ENCODE peak calls at places on chromosomes 12 and 14, in six cellular contexts. C, X, W, O, T and F are unnamed samples.

GRCh38 chr14:105496831-105497591 is 6.0 kb downstream of the TEDC1 start:
- DNase-seq in C (no peak), X (no peak), O (no peak), W (no peak), T (no peak), F (no peak)

GRCh38 chr14:31898835-31899528 is 178.1 kb upstream of the ARHGAP5 start:
- DNase-seq in T (no peak), C (no peak), O (no peak), W (no peak), X (no peak), F (no peak)

GRCh38 chr14:105087308-105087962 is 22.2 kb upstream of the GPR132 start:
- DNase-seq in C (peak), O (no peak), W (peak), T (peak), X (no peak), F (no peak)

GRCh38 chr14:91814317-91814716 is 53.0 kb downstream of the TC2N start:
- DNase-seq in W (no peak), C (no peak), O (no peak), T (no peak), X (no peak), F (no peak)

GRCh38 chr14:44791730-44792129 is 170.0 kb downstream of the KLHL28 start:
- DNase-seq in T (no peak), W (no peak), X (no peak), O (no peak), C (no peak), F (no peak)

GRCh38 chr12:79766705-79767464 is 76.1 kb upstream of the PAWR start:
- DNase-seq in O (no peak), C (peak), W (no peak), X (no peak), T (no peak), F (no peak)

GRCh38 chr14:52355016-52355430 is 40.9 kb downstream of the PTGER2 start:
- DNase-seq in W (no peak), C (peak), T (no peak), O (no peak), X (no peak), F (peak)

GRCh38 chr12:103880299-103881142 is 39.5 kb upstream of the NT5DC3 start:
- DNase-seq in W (no peak), C (no peak), O (no peak), X (no peak), T (peak), F (no peak)

GRCh38 chr14:102209224-102209966 is 69.7 kb downstream of the WDR20 start:
- DNase-seq in X (no peak), W (no peak), O (no peak), C (no peak), T (no peak), F (no peak)

GRCh38 chr14:44914849-44915248 is 46.9 kb downstream of the KLHL28 start:
- DNase-seq in X (no peak), C (no peak), O (no peak), W (no peak), T (no peak), F (no peak)

DNA sequence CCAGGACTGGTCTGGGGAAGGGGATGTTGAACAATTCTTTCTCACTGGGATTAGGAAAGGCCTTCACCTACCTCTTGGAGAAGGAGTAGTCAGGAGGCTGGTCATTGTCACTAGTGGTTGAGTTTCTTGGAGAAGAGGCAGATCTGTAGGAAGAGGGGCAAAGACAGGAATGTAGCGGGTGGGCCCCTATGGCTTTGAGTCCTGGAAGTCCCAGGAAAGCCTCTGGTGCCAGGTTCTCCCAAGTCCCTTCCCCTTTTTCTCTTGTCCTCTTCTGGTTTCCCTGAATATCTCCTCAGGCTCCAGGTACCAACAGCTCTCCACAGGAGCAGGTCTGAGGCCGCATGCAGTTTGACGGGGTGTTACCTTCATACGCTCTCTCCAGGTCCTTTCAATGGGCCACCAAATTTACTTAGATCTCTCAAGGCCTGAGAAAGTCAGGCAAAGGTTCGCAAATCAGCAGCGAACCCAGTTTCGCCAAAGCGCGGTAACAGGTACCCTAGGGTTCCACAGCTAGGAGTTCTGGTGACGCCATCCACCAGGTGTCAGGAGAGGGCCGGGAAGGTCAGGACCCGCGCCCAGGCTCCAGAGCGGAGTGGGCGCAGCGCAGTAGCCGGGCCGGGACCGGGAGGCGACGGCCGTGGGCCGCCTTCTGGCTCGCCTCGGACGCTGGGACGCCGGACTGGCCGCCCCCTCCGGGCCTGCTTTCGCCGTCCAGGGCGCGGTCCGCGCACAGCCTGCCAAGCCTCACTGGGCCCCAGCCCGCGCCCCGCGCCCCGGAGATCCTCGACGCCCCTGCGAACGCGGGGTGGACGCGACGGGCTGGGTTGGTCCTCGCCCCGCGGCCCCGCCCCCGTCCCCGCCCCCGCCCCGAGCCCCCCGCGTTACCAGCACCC is 795 bp downstream of the SMAGP start:
- DNase-seq in O (peak), C (no peak), W (peak), T (peak), X (peak), F (no peak)
- TF ChIP-seq CTCF in O (peak), C (peak), W (peak), T (peak), X (peak), F (peak)

GRCh38 chr12:102869571-102869970 is 47.5 kb downstream of the PAH start:
- DNase-seq in W (no peak), T (no peak), X (no peak), O (no peak), C (no peak), F (no peak)
- TF ChIP-seq CTCF in W (no peak), T (no peak), X (no peak), O (no peak), C (no peak), F (no peak)

GRCh38 chr14:86640288-86640687 is 1110.3 kb downstream of the FLRT2 start:
- DNase-seq in X (peak), C (no peak), T (no peak), W (no peak), O (no peak), F (no peak)
- TF ChIP-seq CTCF in X (peak), C (no peak), T (no peak), W (no peak), O (no peak), F (no peak)

DNA sequence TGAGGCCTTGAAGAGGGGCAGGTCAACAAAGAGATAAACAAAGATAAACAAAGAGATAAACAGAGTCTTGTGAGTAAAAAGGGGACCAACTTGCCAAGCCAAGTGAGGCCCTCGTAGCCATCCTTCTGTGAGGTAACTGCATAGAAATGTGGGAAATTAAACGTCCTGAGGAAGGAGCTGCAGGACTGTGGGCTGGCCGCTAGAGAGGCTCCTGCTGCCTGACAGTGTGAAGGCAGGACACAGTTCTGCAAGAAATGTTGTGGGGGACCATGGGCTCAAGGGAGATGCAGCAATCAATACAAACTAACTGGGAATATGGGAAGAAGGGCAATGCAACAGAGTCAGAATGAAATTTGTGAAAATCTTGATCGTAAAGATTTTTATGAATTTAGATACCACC is 91.9 kb downstream of the SLC8A3 start:
- DNase-seq in T (no peak), O (no peak), X (peak), C (peak), W (no peak), F (no peak)
- TF ChIP-seq CTCF in T (no peak), O (no peak), X (peak), C (peak), W (peak), F (peak)

DNA sequence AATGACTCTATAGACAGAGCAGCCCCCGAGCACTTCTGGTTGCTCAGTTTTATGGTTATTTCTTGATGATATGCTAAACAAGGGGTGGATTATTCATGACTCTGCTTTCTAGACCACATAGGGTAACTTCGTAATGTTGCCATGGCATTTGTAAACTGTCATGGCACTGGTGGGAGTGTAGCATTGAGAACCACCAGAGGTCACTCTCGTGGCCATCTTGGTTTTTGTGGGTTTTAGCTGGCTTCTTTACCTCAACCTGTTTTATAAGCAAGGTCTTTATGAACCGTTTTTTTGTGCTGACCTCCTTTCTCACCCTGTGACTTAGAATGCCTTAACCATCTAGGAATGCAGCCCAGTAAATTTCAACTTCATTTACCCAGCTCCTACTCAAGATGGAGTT is 1036.2 kb upstream of the FLRT2 start:
- DNase-seq in T (no peak), W (no peak), C (peak), O (no peak), X (no peak), F (no peak)
- TF ChIP-seq CTCF in T (no peak), W (no peak), C (peak), O (no peak), X (peak), F (no peak)

DNA sequence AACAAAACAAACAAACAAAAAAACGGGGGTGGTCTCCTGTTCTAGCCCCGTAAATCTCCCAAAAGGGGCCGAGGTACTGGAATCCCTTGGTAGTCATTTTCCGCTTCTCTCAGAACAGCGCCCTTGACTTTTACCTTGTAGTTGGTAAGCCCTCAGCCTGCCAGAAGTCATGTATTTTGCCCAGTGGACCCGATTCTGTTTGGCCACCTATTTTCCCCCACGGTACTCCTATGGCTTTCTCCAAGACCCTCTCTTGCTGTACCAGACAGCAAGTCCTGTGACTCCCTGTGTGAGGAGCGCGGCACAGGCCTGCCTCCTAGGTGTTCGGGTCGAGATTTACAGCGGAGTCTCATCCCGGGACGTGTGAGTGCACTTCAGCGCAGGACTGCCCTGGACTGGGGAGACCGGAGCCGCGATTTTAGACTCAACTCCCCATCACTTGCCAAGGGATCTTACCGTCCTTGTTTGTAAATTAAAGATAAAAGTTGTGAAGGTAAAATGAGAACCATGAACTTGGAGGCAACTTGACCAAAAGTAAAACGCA is 1.1 kb upstream of the MBD6 start:
- DNase-seq in T (no peak), W (peak), O (peak), X (peak), C (no peak), F (no peak)
- TF ChIP-seq CTCF in T (no peak), W (no peak), O (no peak), X (peak), C (peak), F (no peak)

GRCh38 chr12:91640021-91640420 is 457.4 kb upstream of the DCN start:
- DNase-seq in O (no peak), W (no peak), X (no peak), T (no peak), C (no peak), F (no peak)

GRCh38 chr12:91637789-91638624 is 455.4 kb upstream of the DCN start:
- DNase-seq in W (no peak), O (no peak), T (no peak), X (no peak), C (no peak), F (no peak)

GRCh38 chr12:91633206-91633605 is 450.6 kb upstream of the DCN start:
- DNase-seq in T (no peak), O (no peak), W (no peak), C (no peak), X (no peak), F (no peak)

GRCh38 chr12:91633734-91634357 is 451.2 kb upstream of the DCN start:
- DNase-seq in O (no peak), T (no peak), C (no peak), X (no peak), W (no peak), F (no peak)

DNA sequence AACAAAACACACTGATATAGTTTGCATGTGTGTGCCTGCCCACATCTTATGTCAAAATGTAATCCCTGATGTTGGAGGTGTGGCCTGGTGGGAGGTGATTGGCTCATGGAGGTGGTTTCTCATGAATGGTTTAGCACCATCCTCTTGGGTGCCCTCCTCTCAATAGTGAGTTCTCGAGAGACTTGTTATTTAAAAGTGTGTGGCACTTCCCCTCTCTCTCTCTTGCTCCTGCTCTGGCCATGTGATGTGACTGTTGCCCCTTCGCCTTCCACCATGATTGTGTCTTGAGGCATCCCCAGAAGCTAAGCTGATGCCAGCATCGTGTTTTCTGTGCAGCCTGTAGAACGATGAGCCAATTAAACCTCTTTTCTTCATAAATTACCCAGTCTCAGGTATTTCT is 454.1 kb upstream of the DCN start:
- DNase-seq in O (no peak), X (no peak), W (no peak), T (no peak), C (no peak), F (no peak)
- TF ChIP-seq CTCF in O (no peak), X (no peak), W (no peak), T (no peak), C (no peak), F (no peak)

GRCh38 chr12:102879144-102879763 is 37.8 kb downstream of the PAH start:
- DNase-seq in W (peak), O (peak), T (peak), C (peak), X (peak), F (no peak)
- TF ChIP-seq CTCF in W (peak), O (peak), T (peak), C (peak), X (peak), F (no peak)

DNA sequence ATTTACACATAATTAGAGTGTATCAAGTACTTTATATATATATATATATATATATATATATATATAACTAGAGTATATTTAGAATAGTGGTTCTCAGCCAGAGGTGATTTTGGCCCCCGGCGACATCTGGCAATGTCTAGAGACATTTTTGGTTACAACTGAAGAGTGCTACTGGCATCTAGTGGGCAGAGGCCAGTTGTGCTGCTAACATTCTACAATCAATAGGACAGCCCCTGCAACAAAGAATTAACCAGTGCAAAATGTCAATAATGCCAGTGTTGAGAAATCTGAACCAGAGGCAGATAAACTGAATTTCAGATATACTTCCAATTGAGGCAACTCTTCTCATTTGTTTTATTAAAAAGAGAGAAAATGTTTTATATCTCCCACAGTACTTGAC is 8.9 kb downstream of the GTF2A1 start:
- DNase-seq in O (peak), W (peak), C (peak), T (no peak), X (peak), F (no peak)
- TF ChIP-seq CTCF in O (peak), W (peak), C (peak), T (peak), X (peak), F (peak)

DNA sequence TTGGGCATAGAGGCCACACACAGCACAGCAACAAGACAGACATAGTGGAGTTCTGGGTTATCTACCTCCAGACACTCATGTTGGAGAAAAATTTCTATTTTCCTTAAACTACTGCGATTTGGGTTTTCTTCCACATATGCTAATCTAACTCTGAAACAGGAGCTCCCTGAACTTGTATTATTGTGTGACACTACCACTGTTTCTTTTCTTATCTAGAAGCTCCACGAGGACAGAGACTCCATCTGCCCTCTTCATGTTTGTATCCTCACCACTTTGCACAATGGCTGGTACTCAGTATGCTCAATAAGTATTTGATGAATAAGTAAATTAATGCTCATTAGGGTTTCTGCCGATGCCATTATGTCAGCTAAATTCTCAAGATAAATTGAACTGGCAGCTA is 218.6 kb downstream of the PAX9 start:
- DNase-seq in X (no peak), W (no peak), T (no peak), C (no peak), O (no peak), F (no peak)
- TF ChIP-seq CTCF in X (no peak), W (no peak), T (no peak), C (no peak), O (no peak), F (no peak)